ENCODE peak calls at places on chromosome 13, in nine cellular contexts. One of them, this sample, is unnamed. For H3K4me1, the result is how much of the 10 kb centered on the place peaks cover.

GRCh38 chr13:112685856-112686255 is 4.0 kb upstream of the ATP11A start:
- DNase-seq in transverse colon: no peak
- DNase-seq in Panc1: no peak
- DNase-seq in ascending aorta: peak
- DNase-seq in tibial nerve: no peak
- DNase-seq in pancreas: no peak
- DNase-seq in psoas muscle: no peak
- DNase-seq in endothelial cell of umbilical vein: no peak
- DNase-seq in tibial artery: no peak
- DNase-seq in this sample: no peak

GRCh38 chr13:97826421-97826965 is 127.0 kb upstream of the IPO5 start:
- DNase-seq in transverse colon: no peak
- DNase-seq in Panc1: no peak
- DNase-seq in ascending aorta: no peak
- DNase-seq in tibial nerve: no peak
- DNase-seq in pancreas: no peak
- DNase-seq in psoas muscle: no peak
- DNase-seq in endothelial cell of umbilical vein: no peak
- DNase-seq in tibial artery: no peak
- DNase-seq in this sample: no peak

GRCh38 chr13:41465215-41465907 is 8.0 kb downstream of the RGCC start:
- DNase-seq in transverse colon: peak
- DNase-seq in Panc1: no peak
- DNase-seq in ascending aorta: peak
- DNase-seq in tibial nerve: no peak
- DNase-seq in pancreas: no peak
- DNase-seq in psoas muscle: peak
- DNase-seq in endothelial cell of umbilical vein: peak
- DNase-seq in tibial artery: peak
- DNase-seq in this sample: peak

GRCh38 chr13:52879950-52880650 is 31.7 kb upstream of the PCDH8 start:
- DNase-seq in transverse colon: no peak
- DNase-seq in Panc1: no peak
- DNase-seq in ascending aorta: no peak
- DNase-seq in tibial nerve: no peak
- DNase-seq in pancreas: no peak
- DNase-seq in psoas muscle: no peak
- DNase-seq in endothelial cell of umbilical vein: no peak
- DNase-seq in tibial artery: no peak
- DNase-seq in this sample: no peak

GRCh38 chr13:50594276-50594970 is 249.1 kb downstream of the DLEU7 start:
- DNase-seq in transverse colon: peak
- DNase-seq in Panc1: no peak
- DNase-seq in ascending aorta: no peak
- DNase-seq in tibial nerve: no peak
- DNase-seq in pancreas: no peak
- DNase-seq in psoas muscle: no peak
- DNase-seq in endothelial cell of umbilical vein: no peak
- DNase-seq in tibial artery: no peak
- DNase-seq in this sample: no peak

GRCh38 chr13:29449726-29450125 is 145.8 kb downstream of the SLC7A1 start:
- DNase-seq in transverse colon: no peak
- DNase-seq in Panc1: no peak
- DNase-seq in ascending aorta: no peak
- DNase-seq in tibial nerve: no peak
- DNase-seq in pancreas: no peak
- DNase-seq in psoas muscle: no peak
- DNase-seq in endothelial cell of umbilical vein: no peak
- DNase-seq in tibial artery: no peak
- DNase-seq in this sample: no peak

GRCh38 chr13:98370806-98371553 is 193.9 kb upstream of the RNF113B start:
- DNase-seq in transverse colon: peak
- DNase-seq in Panc1: no peak
- DNase-seq in ascending aorta: no peak
- DNase-seq in tibial nerve: peak
- DNase-seq in pancreas: no peak
- DNase-seq in psoas muscle: peak
- DNase-seq in endothelial cell of umbilical vein: no peak
- DNase-seq in tibial artery: peak
- DNase-seq in this sample: no peak

GRCh38 chr13:73544175-73544574 is 485.4 kb downstream of the KLF5 start:
- DNase-seq in transverse colon: no peak
- DNase-seq in Panc1: no peak
- DNase-seq in ascending aorta: no peak
- DNase-seq in tibial nerve: no peak
- DNase-seq in pancreas: no peak
- DNase-seq in psoas muscle: no peak
- DNase-seq in endothelial cell of umbilical vein: no peak
- DNase-seq in tibial artery: no peak
- DNase-seq in this sample: no peak

GRCh38 chr13:105929486-105929885 is 606.0 kb downstream of the EFNB2 start:
- DNase-seq in transverse colon: no peak
- DNase-seq in Panc1: no peak
- DNase-seq in ascending aorta: no peak
- DNase-seq in tibial nerve: no peak
- DNase-seq in pancreas: no peak
- DNase-seq in psoas muscle: no peak
- DNase-seq in endothelial cell of umbilical vein: no peak
- DNase-seq in tibial artery: no peak
- DNase-seq in this sample: no peak

GRCh38 chr13:50617134-50617721 is 226.3 kb downstream of the DLEU7 start:
- DNase-seq in transverse colon: no peak
- DNase-seq in Panc1: peak
- DNase-seq in ascending aorta: no peak
- DNase-seq in tibial nerve: no peak
- DNase-seq in pancreas: no peak
- DNase-seq in psoas muscle: no peak
- DNase-seq in endothelial cell of umbilical vein: peak
- DNase-seq in tibial artery: no peak
- DNase-seq in this sample: no peak

GRCh38 chr13:91879360-91879759 is 480.9 kb downstream of the GPC5 start:
- DNase-seq in transverse colon: no peak
- DNase-seq in Panc1: no peak
- DNase-seq in ascending aorta: no peak
- DNase-seq in tibial nerve: no peak
- DNase-seq in pancreas: no peak
- DNase-seq in psoas muscle: no peak
- DNase-seq in endothelial cell of umbilical vein: no peak
- DNase-seq in tibial artery: no peak
- DNase-seq in this sample: no peak

GRCh38 chr13:91878491-91878890 is 480.1 kb downstream of the GPC5 start:
- DNase-seq in transverse colon: no peak
- DNase-seq in Panc1: no peak
- DNase-seq in ascending aorta: no peak
- DNase-seq in tibial nerve: no peak
- DNase-seq in pancreas: no peak
- DNase-seq in psoas muscle: no peak
- DNase-seq in endothelial cell of umbilical vein: no peak
- DNase-seq in tibial artery: no peak
- DNase-seq in this sample: no peak

DNA sequence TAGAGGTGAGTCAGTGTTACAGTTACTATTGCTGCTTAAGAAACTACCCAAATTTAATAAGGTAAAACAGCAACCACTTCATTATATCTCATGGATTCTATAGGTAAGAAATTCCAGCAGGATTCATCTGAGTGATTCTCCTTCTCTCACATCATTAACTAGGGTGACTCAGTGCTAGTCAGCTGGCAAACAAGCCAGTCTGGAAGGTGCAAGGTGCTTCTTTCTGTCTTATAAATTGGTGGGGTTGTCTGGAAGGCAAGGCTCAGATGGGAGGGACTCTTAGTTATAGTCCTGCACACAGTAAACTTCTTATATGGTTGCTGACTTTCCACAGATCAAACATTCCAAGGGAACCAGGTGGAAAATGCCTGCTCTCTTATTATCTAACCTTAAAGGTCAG is 484.5 kb downstream of the GPC5 start:
- DNase-seq in transverse colon: no peak
- DNase-seq in Panc1: no peak
- DNase-seq in ascending aorta: no peak
- DNase-seq in tibial nerve: no peak
- DNase-seq in pancreas: no peak
- DNase-seq in psoas muscle: no peak
- DNase-seq in endothelial cell of umbilical vein: no peak
- DNase-seq in tibial artery: no peak
- DNase-seq in this sample: no peak
- TF ChIP-seq CTCF in transverse colon: no peak
- TF ChIP-seq CTCF in Panc1: no peak
- TF ChIP-seq CTCF in ascending aorta: no peak
- TF ChIP-seq CTCF in tibial nerve: no peak
- TF ChIP-seq CTCF in pancreas: no peak
- TF ChIP-seq CTCF in psoas muscle: no peak
- TF ChIP-seq CTCF in endothelial cell of umbilical vein: no peak
- TF ChIP-seq CTCF in tibial artery: no peak
- TF ChIP-seq CTCF in this sample: no peak

DNA sequence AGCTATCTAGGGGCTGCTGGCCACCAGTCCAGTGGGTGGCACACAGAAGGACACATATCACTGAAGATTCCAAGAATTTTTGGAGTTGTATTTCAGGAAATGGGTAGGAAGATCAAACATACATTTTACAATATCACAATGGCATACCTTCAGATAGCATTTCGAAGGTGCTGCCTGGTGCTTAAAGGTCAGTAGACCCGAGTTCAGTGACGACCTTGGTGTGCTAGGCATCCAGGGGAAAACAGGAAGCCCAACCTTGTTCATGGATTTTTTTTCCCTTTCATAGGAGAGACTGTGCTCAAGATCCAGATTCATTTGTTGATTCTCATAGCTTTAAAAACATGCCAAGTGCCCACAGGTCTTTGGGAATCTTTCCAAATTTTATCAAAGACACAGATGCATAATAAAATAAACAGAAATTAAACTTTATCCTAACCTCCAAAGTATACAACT is 51.0 kb upstream of the RCBTB2 start:
- DNase-seq in transverse colon: no peak
- DNase-seq in Panc1: no peak
- DNase-seq in ascending aorta: no peak
- DNase-seq in tibial nerve: no peak
- DNase-seq in pancreas: no peak
- DNase-seq in psoas muscle: no peak
- DNase-seq in endothelial cell of umbilical vein: peak
- DNase-seq in tibial artery: no peak
- DNase-seq in this sample: no peak
- H3K4me1 ChIP-seq in transverse colon: under half
- H3K4me1 ChIP-seq in Panc1: under half
- H3K4me1 ChIP-seq in ascending aorta: under half
- H3K4me1 ChIP-seq in tibial nerve: under half
- H3K4me1 ChIP-seq in pancreas: under half
- H3K4me1 ChIP-seq in psoas muscle: under half
- H3K4me1 ChIP-seq in endothelial cell of umbilical vein: under half
- H3K4me1 ChIP-seq in tibial artery: under half
- H3K4me1 ChIP-seq in this sample: under half

GRCh38 chr13:71517004-71517403 is 350.0 kb downstream of the DACH1 start:
- DNase-seq in transverse colon: no peak
- DNase-seq in Panc1: no peak
- DNase-seq in ascending aorta: no peak
- DNase-seq in tibial nerve: no peak
- DNase-seq in pancreas: no peak
- DNase-seq in psoas muscle: no peak
- DNase-seq in endothelial cell of umbilical vein: peak
- DNase-seq in tibial artery: no peak
- DNase-seq in this sample: no peak

GRCh38 chr13:71515639-71516038 is 351.4 kb downstream of the DACH1 start:
- DNase-seq in transverse colon: no peak
- DNase-seq in Panc1: no peak
- DNase-seq in ascending aorta: no peak
- DNase-seq in tibial nerve: no peak
- DNase-seq in pancreas: no peak
- DNase-seq in psoas muscle: no peak
- DNase-seq in endothelial cell of umbilical vein: peak
- DNase-seq in tibial artery: no peak
- DNase-seq in this sample: no peak

GRCh38 chr13:71514900-71515598 is 352.0 kb downstream of the DACH1 start:
- DNase-seq in transverse colon: no peak
- DNase-seq in Panc1: no peak
- DNase-seq in ascending aorta: no peak
- DNase-seq in tibial nerve: no peak
- DNase-seq in pancreas: no peak
- DNase-seq in psoas muscle: no peak
- DNase-seq in endothelial cell of umbilical vein: peak
- DNase-seq in tibial artery: no peak
- DNase-seq in this sample: no peak

DNA sequence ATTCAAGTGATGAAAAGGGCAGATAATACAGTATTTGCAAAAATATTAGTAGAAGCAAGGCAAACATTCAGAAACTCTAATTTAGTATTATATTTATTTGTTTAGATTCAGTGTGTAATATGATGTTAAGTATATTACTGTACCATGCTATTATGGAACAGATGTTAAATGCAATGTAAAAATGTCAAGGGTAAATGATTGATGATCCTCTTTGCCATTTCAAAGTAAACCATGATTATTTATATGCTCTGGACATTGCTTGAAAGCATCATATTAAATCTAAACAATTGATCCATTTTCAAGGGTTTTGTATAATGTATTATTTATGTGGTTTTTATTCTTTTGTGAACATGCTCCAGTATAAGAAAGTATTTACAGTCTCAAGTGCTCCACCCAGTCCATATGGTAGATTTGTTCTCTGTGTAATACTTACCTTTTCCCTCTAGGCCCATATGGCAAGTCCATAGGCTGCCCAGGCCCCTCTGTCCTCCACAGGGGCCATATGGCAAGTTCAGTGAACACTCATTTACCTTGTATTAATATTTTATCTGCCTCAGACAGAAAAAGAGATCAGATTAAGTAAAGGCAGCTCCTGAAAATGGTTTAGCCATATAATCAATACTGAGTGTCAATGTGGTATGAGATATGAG is 353.5 kb downstream of the DACH1 start:
- DNase-seq in transverse colon: no peak
- DNase-seq in Panc1: no peak
- DNase-seq in ascending aorta: no peak
- DNase-seq in tibial nerve: no peak
- DNase-seq in pancreas: no peak
- DNase-seq in psoas muscle: no peak
- DNase-seq in endothelial cell of umbilical vein: no peak
- DNase-seq in tibial artery: no peak
- DNase-seq in this sample: no peak
- TF ChIP-seq CTCF in transverse colon: no peak
- TF ChIP-seq CTCF in Panc1: no peak
- TF ChIP-seq CTCF in ascending aorta: no peak
- TF ChIP-seq CTCF in tibial nerve: no peak
- TF ChIP-seq CTCF in pancreas: no peak
- TF ChIP-seq CTCF in psoas muscle: no peak
- TF ChIP-seq CTCF in endothelial cell of umbilical vein: no peak
- TF ChIP-seq CTCF in tibial artery: no peak
- TF ChIP-seq CTCF in this sample: no peak

DNA sequence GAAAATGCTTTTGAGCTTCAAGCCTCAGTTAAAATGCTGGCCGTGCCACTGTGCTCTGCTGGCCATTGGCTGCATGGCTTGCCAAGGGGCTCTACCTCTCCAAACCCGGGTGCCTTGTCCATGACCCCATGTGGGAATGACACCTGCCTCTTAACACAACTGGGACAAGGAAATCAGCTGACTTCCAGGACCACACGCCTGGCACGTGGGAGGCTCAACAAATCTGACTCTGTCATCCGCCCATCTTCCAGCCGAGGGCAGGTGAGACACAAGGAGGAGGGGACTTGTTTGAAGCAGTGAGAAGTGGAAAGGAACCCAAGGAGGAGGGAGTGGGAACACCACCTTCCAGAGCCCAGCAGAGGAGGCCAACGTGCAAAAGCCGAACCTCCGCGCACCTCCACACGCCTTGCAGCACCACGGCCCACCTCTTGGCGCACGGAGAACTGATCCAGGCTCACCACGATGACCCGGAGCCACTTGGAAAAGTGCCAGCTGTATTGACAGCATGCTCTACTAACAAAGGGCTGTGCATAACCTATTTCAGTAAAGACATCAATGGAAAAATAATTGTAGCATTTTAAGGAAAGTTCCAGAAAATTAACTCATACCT is 38.3 kb downstream of the COL4A1 start:
- DNase-seq in transverse colon: no peak
- DNase-seq in Panc1: no peak
- DNase-seq in ascending aorta: peak
- DNase-seq in tibial nerve: no peak
- DNase-seq in pancreas: no peak
- DNase-seq in psoas muscle: no peak
- DNase-seq in endothelial cell of umbilical vein: no peak
- DNase-seq in tibial artery: no peak
- DNase-seq in this sample: no peak
- H3K4me1 ChIP-seq in transverse colon: under half
- H3K4me1 ChIP-seq in Panc1: under half
- H3K4me1 ChIP-seq in ascending aorta: half or more
- H3K4me1 ChIP-seq in tibial nerve: under half
- H3K4me1 ChIP-seq in pancreas: under half
- H3K4me1 ChIP-seq in psoas muscle: under half
- H3K4me1 ChIP-seq in endothelial cell of umbilical vein: under half
- H3K4me1 ChIP-seq in tibial artery: half or more
- H3K4me1 ChIP-seq in this sample: under half